ENCODE peak calls at places on chromosomes 12 and 14, in five cellular contexts. W is choroid plexus epithelial cell, V is PC-3, E is BJ, B is A549. Z is an unnamed sample.

GRCh38 chr14:47186491-47186890 is 488.9 kb downstream of the MDGA2 start:
- DNase-seq in W (peak), E (no peak), V (no peak), B (no peak), Z (no peak)

GRCh38 chr12:101857043-101857558 is 20.3 kb upstream of the DRAM1 start:
- DNase-seq in B (peak), V (peak), W (peak), E (peak), Z (no peak)

GRCh38 chr12:104219361-104219892 is 3.8 kb downstream of the TXNRD1 start:
- DNase-seq in V (peak), B (peak), E (peak), W (peak), Z (no peak)

GRCh38 chr14:105527381-105528196 is 1.2 kb downstream of the TMEM121 start:
- DNase-seq in V (no peak), W (no peak), E (no peak), B (no peak), Z (no peak)

GRCh38 chr12:21985155-21985554 is 43.9 kb upstream of the ABCC9 start:
- DNase-seq in V (peak), E (no peak), W (no peak), B (no peak), Z (no peak)

GRCh38 chr14:79544671-79545070 is 666.6 kb downstream of the DIO2 start:
- DNase-seq in B (no peak), W (peak), E (peak), V (peak), Z (no peak)

GRCh38 chr14:99750746-99751450 is 42.3 kb upstream of the EML1 start:
- DNase-seq in W (no peak), E (no peak), V (no peak), B (no peak), Z (no peak)

GRCh38 chr12:130666645-130667044 is 49.5 kb downstream of the RIMBP2 start:
- DNase-seq in E (no peak), B (no peak), V (no peak), W (no peak), Z (no peak)

GRCh38 chr12:50725011-50725899 is 38.6 kb upstream of the ATF1 start:
- DNase-seq in V (no peak), B (no peak), W (peak), E (peak), Z (no peak)

GRCh38 chr14:25033358-25033757 is 16.6 kb downstream of the STXBP6 start:
- DNase-seq in V (no peak), E (no peak), W (no peak), B (no peak), Z (no peak)

GRCh38 chr14:25037032-25037431 is 12.9 kb downstream of the STXBP6 start:
- DNase-seq in B (no peak), E (no peak), V (no peak), W (no peak), Z (no peak)

GRCh38 chr14:25038044-25038668 is 11.8 kb downstream of the STXBP6 start:
- DNase-seq in E (no peak), W (no peak), B (no peak), V (no peak), Z (no peak)

GRCh38 chr14:25032092-25032784 is 17.7 kb downstream of the STXBP6 start:
- DNase-seq in E (no peak), W (no peak), V (no peak), B (peak), Z (no peak)

DNA sequence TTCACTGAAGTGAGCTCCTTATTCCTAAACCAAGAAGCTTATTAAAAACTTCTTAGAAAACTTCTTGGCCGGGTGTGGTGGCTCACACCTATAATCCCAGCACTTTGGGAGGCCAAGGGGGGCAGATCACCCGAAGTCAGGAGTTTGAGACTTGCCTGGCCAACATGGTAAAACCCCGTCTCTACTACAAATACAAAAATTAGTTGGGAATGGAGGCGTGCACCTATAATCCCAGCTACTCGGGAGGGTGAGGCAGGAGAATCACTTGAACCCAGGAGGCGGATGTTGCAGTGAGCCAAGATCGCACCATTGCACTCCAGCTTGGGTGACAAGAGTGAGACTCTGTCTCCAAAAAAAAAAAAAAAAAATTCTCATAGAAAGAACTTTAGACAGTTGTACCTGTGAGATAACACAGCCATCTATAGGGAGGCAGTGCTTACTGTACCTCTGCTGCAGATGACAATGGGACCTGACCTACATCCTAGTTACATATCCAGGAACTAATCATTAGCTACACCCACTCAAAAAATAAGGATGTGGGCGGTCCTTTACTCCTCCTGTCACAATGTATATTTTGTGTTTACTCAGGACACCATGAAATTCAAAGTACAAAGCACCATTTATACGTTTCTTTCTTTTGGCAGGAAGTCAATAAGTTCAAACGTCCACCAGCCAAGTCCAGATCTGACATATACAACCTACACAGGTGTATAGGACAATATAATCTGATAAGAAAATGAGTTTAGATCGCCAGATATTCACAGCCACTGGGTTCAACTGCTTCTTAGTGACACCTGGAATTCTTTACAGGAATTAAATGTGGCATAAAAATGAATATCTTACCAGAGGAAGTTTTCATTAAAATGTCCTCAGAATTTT is 14.9 kb downstream of the STXBP6 start:
- DNase-seq in V (no peak), W (no peak), E (no peak), B (no peak), Z (no peak)
- TF ChIP-seq CTCF in V (no peak), W (no peak), E (no peak), B (no peak), Z (no peak)

DNA sequence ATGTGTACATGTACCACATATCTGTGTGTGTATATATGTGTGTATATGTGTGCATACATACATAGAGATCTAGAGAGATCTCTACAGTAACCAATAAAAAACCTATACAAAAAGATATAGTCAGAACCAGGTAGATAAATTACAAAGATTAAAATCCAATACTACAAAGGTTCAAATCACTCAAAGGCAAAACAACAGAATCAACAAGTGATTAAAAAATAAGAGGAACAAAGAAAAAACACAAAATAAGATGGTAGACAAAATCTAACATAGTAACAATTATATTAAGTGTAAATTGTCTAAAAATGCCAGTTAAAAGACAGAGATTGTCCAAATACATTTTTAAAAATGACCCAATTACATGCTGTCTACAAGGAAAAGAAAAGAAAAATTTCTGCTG is 83.6 kb downstream of the R3HDM2 start:
- DNase-seq in W (no peak), V (no peak), E (no peak), B (no peak), Z (no peak)
- H3K4me3 ChIP-seq in W (no peak), V (no peak), E (no peak), B (no peak), Z (no peak)

GRCh38 chr12:129075451-129076208 is 222.4 kb downstream of the GLT1D1 start:
- DNase-seq in V (no peak), W (no peak), B (no peak), E (no peak), Z (no peak)
- TF ChIP-seq CTCF in V (no peak), W (no peak), B (no peak), E (no peak), Z (no peak)

GRCh38 chr12:46609671-46610070 is 216.1 kb downstream of the SLC38A4 start:
- DNase-seq in E (no peak), B (no peak), W (no peak), V (no peak), Z (no peak)
- H3K4me3 ChIP-seq in E (no peak), B (no peak), W (no peak), V (no peak), Z (no peak)